ENCODE peak calls at places on chromosomes 1 and 21, in four cellular contexts. G is mammary epithelial cell, K is tibial artery, P is neural progenitor cell. W is an unnamed sample.
A peak's percentile ranks its signal among the peaks of the same experiment; 100 is the strongest.

GRCh38 chr21:18244721-18245486 is at the start of gene CHODL:
- DNase-seq in G (no peak), K (peak; percentile 62), P (peak; percentile 49), W (no peak)

GRCh38 chr1:24540051-24540905 is 15.6 kb upstream of the NCMAP start:
- DNase-seq in G (no peak), K (no peak), P (no peak), W (no peak)

GRCh38 chr1:64886877-64887276 is 79.5 kb downstream of the JAK1 start:
- DNase-seq in G (no peak), K (no peak), P (peak; percentile 91), W (no peak)

GRCh38 chr1:154567386-154568164 is at the start of gene CHRNB2:
- DNase-seq in G (peak; percentile 56), K (peak; percentile 72), P (peak; percentile 94), W (no peak)

GRCh38 chr1:42936309-42937078 is 22.2 kb downstream of the SLC2A1 start:
- DNase-seq in G (peak; percentile 95), K (peak; percentile 58), P (no peak), W (peak; percentile 82)

GRCh38 chr1:241603626-241604337 is 36.4 kb downstream of the CHML start:
- DNase-seq in G (peak; percentile 82), K (no peak), P (no peak), W (no peak)

GRCh38 chr1:19101244-19101643 is 108.8 kb downstream of the UBR4 start:
- DNase-seq in G (no peak), K (no peak), P (no peak), W (no peak)

GRCh38 chr21:33937931-33938339 is 22.3 kb upstream of the ATP5PO start:
- DNase-seq in G (no peak), K (no peak), P (no peak), W (no peak)

GRCh38 chr1:51063121-51063520 is 38.9 kb upstream of the C1orf185 start:
- DNase-seq in G (peak; percentile 87), K (no peak), P (no peak), W (peak; percentile 24)

GRCh38 chr1:178393370-178393769 is 103.4 kb downstream of the CLEC20A start:
- DNase-seq in G (no peak), K (no peak), P (no peak), W (no peak)

GRCh38 chr1:225488671-225489070 is 60.8 kb upstream of the LBR start:
- DNase-seq in G (no peak), K (no peak), P (no peak), W (no peak)

GRCh38 chr1:37477198-37477931 is 3.0 kb downstream of the ZC3H12A start:
- DNase-seq in G (peak; percentile 91), K (no peak), P (no peak), W (no peak)

GRCh38 chr1:39720094-39720999 is 18.3 kb upstream of the PPIE start:
- DNase-seq in G (peak; percentile 44), K (no peak), P (peak; percentile 51), W (no peak)

GRCh38 chr1:156591432-156592157 is at the start of gene NAXE:
- DNase-seq in G (peak; percentile 62), K (peak; percentile 82), P (peak; percentile 93), W (no peak)

GRCh38 chr1:31116022-31116421 is 50.5 kb upstream of the PUM1 start:
- DNase-seq in G (no peak), K (no peak), P (no peak), W (no peak)

GRCh38 chr1:24503003-24503751 is 541 bp downstream of the RCAN3 start:
- DNase-seq in G (peak; percentile 48), K (no peak), P (peak; percentile 42), W (no peak)

GRCh38 chr21:42526379-42526727 is 12.7 kb downstream of the SLC37A1 start:
- DNase-seq in G (no peak), K (peak; percentile 65), P (no peak), W (no peak)

GRCh38 chr1:33391669-33392068 is 39.2 kb downstream of the PHC2 start:
- DNase-seq in G (no peak), K (no peak), P (peak; percentile 45), W (no peak)

GRCh38 chr1:17475729-17476128 is 36.3 kb upstream of the RCC2 start:
- DNase-seq in G (peak; percentile 92), K (no peak), P (no peak), W (peak; percentile 87)

GRCh38 chr1:157352216-157352615 is 200.1 kb downstream of the FCRL5 start:
- DNase-seq in G (no peak), K (no peak), P (no peak), W (no peak)

GRCh38 chr1:91553196-91553595 is 52.5 kb downstream of the CDC7 start:
- DNase-seq in G (peak; percentile 65), K (peak; percentile 83), P (no peak), W (no peak)

GRCh38 chr1:61293197-61293596 is 210.8 kb downstream of the NFIA start:
- DNase-seq in G (peak; percentile 87), K (no peak), P (no peak), W (no peak)

GRCh38 chr1:87151500-87152421 is 176.9 kb upstream of the LMO4 start:
- DNase-seq in G (no peak), K (peak; percentile 79), P (peak; percentile 90), W (no peak)

GRCh38 chr1:201562659-201563405 is 23.9 kb downstream of the NAV1 start:
- DNase-seq in G (peak; percentile 21), K (no peak), P (no peak), W (no peak)

GRCh38 chr21:38925923-38926322 is 120.2 kb downstream of the ETS2 start:
- DNase-seq in G (peak; percentile 84), K (peak; percentile 87), P (no peak), W (no peak)

GRCh38 chr1:41892211-41892840 is 26.4 kb downstream of the HIVEP3 start:
- DNase-seq in G (no peak), K (no peak), P (no peak), W (no peak)

GRCh38 chr1:20830378-20830777 is 43.3 kb upstream of the HP1BP3 start:
- DNase-seq in G (no peak), K (no peak), P (no peak), W (no peak)

GRCh38 chr1:37987679-37988078 is 2.1 kb downstream of the SF3A3 start:
- DNase-seq in G (no peak), K (no peak), P (no peak), W (no peak)

GRCh38 chr21:44310628-44311027 is 10.8 kb downstream of the PFKL start:
- DNase-seq in G (no peak), K (no peak), P (no peak), W (no peak)

GRCh38 chr1:102628008-102628736 is 480.1 kb downstream of the COL11A1 start:
- DNase-seq in G (peak; percentile 46), K (no peak), P (no peak), W (peak; percentile 2)

GRCh38 chr1:62241357-62242131 is 46.9 kb downstream of the L1TD1 start:
- DNase-seq in G (peak; percentile 38), K (no peak), P (no peak), W (no peak)

GRCh38 chr1:37795340-37796110 is 1.9 kb downstream of the MANEAL start:
- DNase-seq in G (peak; percentile 52), K (no peak), P (peak; percentile 88), W (no peak)

GRCh38 chr1:11678442-11678841 is 2.5 kb downstream of the MAD2L2 start:
- DNase-seq in G (no peak), K (no peak), P (no peak), W (no peak)

GRCh38 chr1:27299385-27300252 is 22.3 kb upstream of the TMEM222 start:
- DNase-seq in G (peak; percentile 97), K (peak; percentile 65), P (peak; percentile 78), W (peak; percentile 98)

GRCh38 chr1:66981679-66982078 is 56.9 kb downstream of the MIER1 start:
- DNase-seq in G (peak; percentile 24), K (no peak), P (no peak), W (no peak)

GRCh38 chr1:10383630-10384029 is 15.2 kb upstream of the PGD start:
- DNase-seq in G (no peak), K (no peak), P (no peak), W (no peak)
- H3K27ac ChIP-seq in G (no peak overlapping the region), K (no peak overlapping the region), P (no peak overlapping the region), W (no peak overlapping the region)

GRCh38 chr1:171913385-171913784 is 72.1 kb downstream of the DNM3 start:
- DNase-seq in G (peak; percentile 70), K (no peak), P (no peak), W (no peak)
- H3K27ac ChIP-seq in G (peak overlapping the region; percentile 49), K (no peak overlapping the region), P (no peak overlapping the region), W (no peak overlapping the region)

DNA sequence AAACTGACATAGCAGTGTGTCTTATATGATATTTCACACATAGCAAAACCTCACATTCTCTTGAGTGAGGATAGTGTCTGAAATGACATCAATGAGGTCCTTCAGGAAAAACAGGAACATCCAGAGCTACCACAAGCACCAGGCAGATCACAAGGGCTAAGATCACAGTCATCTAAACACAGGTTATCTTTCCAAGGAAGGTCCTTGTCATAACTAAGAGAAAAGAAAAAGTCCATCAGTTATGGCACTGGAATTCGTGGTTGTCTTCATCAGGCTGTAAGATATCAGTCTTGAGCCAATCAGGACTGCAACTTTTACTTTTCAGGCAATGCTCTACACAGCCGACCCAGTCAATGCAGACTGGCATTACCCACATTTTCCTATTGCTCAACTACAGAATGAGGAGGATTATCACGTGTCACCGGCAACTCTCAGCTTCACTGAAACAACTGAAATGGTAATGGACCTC is 26.4 kb downstream of the SORT1 start:
- DNase-seq in G (peak; percentile 58), K (peak; percentile 79), P (no peak), W (no peak)
- H3K27ac ChIP-seq in G (no peak overlapping the region), K (peak overlapping the region; percentile 82), P (no peak overlapping the region), W (peak overlapping the region; percentile 22)

DNA sequence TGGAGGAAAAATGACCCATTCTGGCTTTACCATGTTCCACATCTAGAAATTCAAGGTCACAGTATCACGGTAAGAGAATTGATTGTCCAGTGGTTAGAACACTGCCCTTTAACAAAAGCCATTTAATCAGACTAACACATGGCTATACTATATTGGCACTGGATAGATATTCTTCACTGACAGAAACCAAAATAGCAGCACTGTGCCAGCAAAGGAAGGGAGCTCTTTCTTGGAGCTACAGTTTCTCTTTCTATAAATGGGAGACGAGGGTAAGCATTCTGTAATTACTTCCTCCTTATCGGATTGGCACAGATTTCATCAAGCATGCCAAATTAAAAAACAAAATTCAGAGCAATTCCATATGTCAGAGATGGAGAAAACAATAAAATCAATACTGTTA is 115.7 kb upstream of the CACYBP start:
- DNase-seq in G (no peak), K (no peak), P (no peak), W (no peak)
- H3K27ac ChIP-seq in G (no peak overlapping the region), K (no peak overlapping the region), P (no peak overlapping the region), W (no peak overlapping the region)

DNA sequence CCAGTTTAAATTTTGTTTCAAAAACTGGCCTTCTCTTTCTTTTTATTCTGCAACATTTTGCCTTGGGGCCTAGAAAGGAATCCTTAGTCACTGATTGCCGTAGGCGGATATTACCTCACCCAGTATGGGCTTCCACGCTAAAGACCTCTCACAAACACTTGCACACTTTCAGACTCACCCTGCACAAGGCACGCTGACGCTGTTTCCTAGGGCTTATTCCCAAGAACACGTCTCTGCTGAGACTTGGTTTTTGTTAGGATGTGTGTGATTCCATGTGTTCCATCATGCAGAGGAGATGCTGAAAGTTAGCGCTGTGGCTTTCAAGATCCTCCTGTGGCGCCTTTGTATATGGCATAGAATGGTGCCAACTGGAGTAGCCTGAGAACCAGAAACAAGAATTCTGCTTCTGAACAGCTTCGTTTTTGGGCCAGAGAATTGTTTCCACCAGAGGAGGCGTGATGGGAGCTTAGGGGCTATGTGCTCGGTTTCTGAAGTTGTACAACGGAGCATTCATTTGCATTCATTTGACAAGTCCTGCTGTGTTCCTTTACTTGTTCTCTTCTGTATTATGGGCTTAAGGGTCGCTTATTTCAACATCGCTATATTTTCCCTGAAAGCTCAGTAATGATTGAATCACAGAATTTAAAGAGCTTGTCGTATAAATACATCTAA is 297.0 kb downstream of the DISC1 start:
- DNase-seq in G (peak; percentile 45), K (no peak), P (no peak), W (no peak)
- H3K27ac ChIP-seq in G (peak overlapping the region; percentile 3), K (no peak overlapping the region), P (no peak overlapping the region), W (no peak overlapping the region)

GRCh38 chr1:234545512-234546386 is 64.2 kb downstream of the IRF2BP2 start:
- DNase-seq in G (no peak), K (no peak), P (peak; percentile 49), W (no peak)
- H3K27ac ChIP-seq in G (no peak overlapping the region), K (peak overlapping the region; percentile 49), P (no peak overlapping the region), W (no peak overlapping the region)